ENCODE peak calls at places on chromosomes 13 and 19, in four cellular contexts. Z, L, A and V are unnamed samples.

GRCh38 chr19:2371656-2372055 is 11.6 kb downstream of the TMPRSS9 start:
- DNase-seq in L (no peak), A (no peak), Z (no peak), V (no peak)

GRCh38 chr13:110233181-110233641 is 73.7 kb downstream of the COL4A1 start:
- DNase-seq in A (peak), Z (no peak), L (no peak), V (peak)

GRCh38 chr19:50190439-50190891 is 13.0 kb upstream of the MYH14 start:
- DNase-seq in A (no peak), L (no peak), Z (no peak), V (no peak)

GRCh38 chr19:418761-419632 is 10.1 kb upstream of the C2CD4C start:
- DNase-seq in L (no peak), Z (no peak), A (peak), V (no peak)

GRCh38 chr13:28338202-28338601 is 156.7 kb downstream of the FLT1 start:
- DNase-seq in A (no peak), Z (no peak), L (no peak), V (peak)

GRCh38 chr13:51907040-51907732 is 45.4 kb downstream of the CCDC70 start:
- DNase-seq in A (no peak), Z (no peak), L (no peak), V (no peak)

GRCh38 chr19:42606660-42607351 is 12.1 kb upstream of the CEACAM8 start:
- DNase-seq in Z (peak), A (peak), L (peak), V (peak)

GRCh38 chr13:19782049-19782726 is 557 bp downstream of the PSPC1 start:
- DNase-seq in A (peak), Z (no peak), L (peak), V (peak)

GRCh38 chr13:33313504-33313903 is 27.9 kb upstream of the STARD13 start:
- DNase-seq in L (no peak), A (no peak), Z (no peak), V (no peak)

GRCh38 chr13:113663934-113664333 is 3.1 kb upstream of the GRK1 start:
- DNase-seq in A (no peak), L (no peak), Z (no peak), V (no peak)

GRCh38 chr19:4327252-4327876 is 11.3 kb downstream of the STAP2 start:
- DNase-seq in Z (no peak), A (peak), L (peak), V (peak)

DNA sequence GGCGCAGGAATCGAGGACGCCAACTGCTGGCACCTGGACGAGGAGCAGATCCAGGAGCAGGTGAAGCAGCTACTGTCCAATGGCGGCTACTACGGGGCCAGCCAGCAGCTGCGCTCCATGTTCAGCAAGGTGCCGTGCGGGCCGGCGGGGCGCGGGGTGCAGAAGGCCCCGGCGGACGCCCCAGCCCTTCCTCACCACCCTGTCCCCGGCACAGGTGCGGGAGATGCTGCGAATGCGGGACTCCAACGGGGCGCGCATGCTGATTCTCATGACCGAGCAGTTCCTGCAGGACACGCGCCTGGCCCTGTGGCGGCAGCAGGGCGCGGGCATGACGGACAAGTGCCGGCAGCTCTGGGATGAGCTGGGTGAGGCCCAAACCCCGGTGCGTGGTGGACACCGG is 13.6 kb downstream of the ZSWIM4 start:
- DNase-seq in A (no peak), L (no peak), Z (no peak), V (no peak)
- TF ChIP-seq POLR2AphosphoS5 in A (no peak), L (no peak), Z (no peak), V (no peak)

GRCh38 chr19:10404888-10405808 is 1.8 kb upstream of the CDC37 start:
- DNase-seq in A (no peak), Z (no peak), L (peak), V (no peak)
- TF ChIP-seq JUN in A (no peak), Z (no peak), L (no peak), V (no peak)

GRCh38 chr13:46134961-46135522 is 30.2 kb upstream of the CPB2 start:
- DNase-seq in A (no peak), Z (peak), L (no peak), V (no peak)
- TF ChIP-seq POLR2AphosphoS5 in A (no peak), Z (no peak), L (no peak), V (no peak)

GRCh38 chr19:35642312-35642711 is 767 bp downstream of the ETV2 start:
- DNase-seq in A (peak), Z (no peak), L (no peak), V (no peak)
- TF ChIP-seq JUN in A (no peak), Z (no peak), L (no peak), V (no peak)